ENCODE peak calls at places on chromosomes 6 and 20, in ten cellular contexts. U is H9; Q is neural progenitor cell; T is esophagus squamous epithelium; F is CD8-positive, alpha-beta T cell; J is AG04450; C is breast epithelium; S is DND-41; I is ovary; H is uterus. R is an unnamed sample. For H3K9me3, the result is how much of the 10 kb centered on the place peaks cover.

GRCh38 chr6:34459899-34460593 is 5.8 kb upstream of the PACSIN1 start:
- DNase-seq in S (peak), H (no peak), T (no peak), J (no peak), C (no peak), I (no peak), U (peak), Q (peak), F (peak), R (no peak)

GRCh38 chr6:111572216-111572706 is 33.4 kb downstream of the TRAF3IP2 start:
- DNase-seq in C (no peak), H (no peak), F (no peak), S (no peak), I (no peak), J (no peak), Q (no peak), T (no peak), U (no peak), R (no peak)

GRCh38 chr6:66902457-66902856 is 1195.4 kb upstream of the EYS start:
- DNase-seq in J (no peak), Q (no peak), T (no peak), I (no peak), F (no peak), U (no peak), S (no peak), H (no peak), C (no peak), R (no peak)

GRCh38 chr6:39929039-39929732 is 5.1 kb downstream of the MOCS1 start:
- DNase-seq in H (no peak), U (no peak), Q (no peak), J (no peak), C (no peak), T (no peak), F (no peak), I (no peak), S (no peak), R (no peak)

GRCh38 chr20:46004813-46005505 is 3.7 kb upstream of the MMP9 start:
- DNase-seq in J (no peak), C (no peak), F (peak), S (peak), Q (no peak), H (no peak), I (no peak), U (peak), T (no peak), R (no peak)

GRCh38 chr20:60117040-60117439 is 158.8 kb downstream of the CDH26 start:
- DNase-seq in T (no peak), J (no peak), I (no peak), H (no peak), C (no peak), S (no peak), U (no peak), Q (no peak), F (no peak), R (no peak)

GRCh38 chr6:105757512-105758200 is 328.5 kb upstream of the PRDM1 start:
- DNase-seq in H (no peak), I (no peak), C (no peak), J (no peak), U (no peak), F (no peak), S (peak), T (no peak), Q (no peak), R (no peak)

GRCh38 chr20:47681977-47682812 is 103.1 kb downstream of the SULF2 start:
- DNase-seq in J (no peak), U (no peak), Q (no peak), C (no peak), S (no peak), H (peak), T (no peak), F (no peak), I (peak), R (no peak)

GRCh38 chr6:20186981-20187380 is 25.3 kb downstream of the MBOAT1 start:
- DNase-seq in U (no peak), S (no peak), Q (no peak), J (no peak), F (no peak), I (no peak), T (no peak), H (no peak), C (no peak), R (no peak)

GRCh38 chr6:112199001-112199403 is 55.4 kb downstream of the LAMA4 start:
- DNase-seq in U (peak), T (no peak), F (no peak), H (no peak), J (no peak), C (no peak), S (no peak), I (no peak), Q (no peak), R (no peak)

GRCh38 chr6:106102967-106103727 is 17.0 kb downstream of the PRDM1 start:
- DNase-seq in S (no peak), F (no peak), T (no peak), I (no peak), U (no peak), H (no peak), Q (no peak), J (no peak), C (no peak), R (no peak)

GRCh38 chr6:44223471-44224153 is at the start of gene SLC29A1:
- DNase-seq in H (peak), Q (peak), I (peak), T (no peak), F (peak), C (peak), J (no peak), S (peak), U (peak), R (peak)

GRCh38 chr6:88163576-88163975 is 2.6 kb downstream of the CNR1 start:
- DNase-seq in Q (no peak), C (no peak), H (no peak), U (no peak), I (no peak), S (no peak), F (no peak), J (no peak), T (no peak), R (no peak)

GRCh38 chr6:87808005-87808757 is 106.1 kb upstream of the AKIRIN2 start:
- DNase-seq in C (no peak), S (no peak), H (no peak), I (no peak), U (no peak), Q (no peak), J (no peak), F (no peak), T (no peak), R (no peak)

GRCh38 chr6:151205971-151206600 is 33.7 kb upstream of the AKAP12 start:
- DNase-seq in I (no peak), Q (no peak), S (no peak), T (no peak), F (no peak), U (no peak), J (no peak), C (no peak), H (no peak), R (no peak)

GRCh38 chr20:49697071-49697470 is 16.6 kb downstream of the B4GALT5 start:
- DNase-seq in F (no peak), J (no peak), I (no peak), Q (no peak), C (no peak), U (no peak), H (no peak), S (no peak), T (no peak), R (no peak)

GRCh38 chr20:61477366-61477966 is 225.4 kb downstream of the CDH4 start:
- DNase-seq in U (peak), I (no peak), S (no peak), J (no peak), T (no peak), C (no peak), H (no peak), Q (no peak), F (no peak), R (no peak)

GRCh38 chr20:21421601-21422236 is 24.4 kb upstream of the NKX2-4 start:
- DNase-seq in I (no peak), H (no peak), Q (no peak), U (no peak), T (no peak), J (no peak), C (no peak), S (no peak), F (no peak), R (no peak)

GRCh38 chr6:117448732-117449131 is 23.0 kb upstream of the ROS1 start:
- DNase-seq in U (no peak), J (peak), I (no peak), T (no peak), S (no peak), C (no peak), H (no peak), Q (no peak), F (no peak), R (no peak)

GRCh38 chr20:18019068-18019467 is 38.6 kb downstream of the OVOL2 start:
- DNase-seq in Q (peak), S (peak), J (no peak), C (no peak), F (no peak), I (no peak), U (peak), T (no peak), H (no peak), R (no peak)

DNA sequence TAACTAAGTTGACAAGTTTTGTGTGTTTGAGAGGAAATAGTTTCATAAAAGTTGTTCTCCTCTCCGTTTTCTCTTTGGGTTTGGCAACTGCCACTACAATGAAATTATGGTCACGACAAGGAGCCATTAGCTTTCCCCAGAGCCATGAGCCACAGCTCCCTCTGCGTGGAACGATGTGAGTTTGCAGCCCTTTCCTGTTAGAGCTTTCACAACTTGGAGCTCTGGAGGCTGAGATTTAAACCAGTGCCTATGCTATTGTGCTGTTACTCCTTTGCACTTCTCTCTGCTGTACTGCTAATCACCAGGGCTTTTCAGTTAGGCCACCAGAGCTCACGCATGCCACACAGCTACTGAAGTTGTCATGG is 29.3 kb upstream of the TXNDC5 start:
- DNase-seq in T (no peak), U (no peak), F (no peak), H (no peak), C (no peak), I (no peak), S (no peak), Q (peak), J (no peak), R (no peak)
- TF ChIP-seq CTCF in T (no peak), U (no peak), F (no peak), H (no peak), C (no peak), I (no peak), S (no peak), Q (no peak), J (no peak), R (no peak)

GRCh38 chr6:303263-303662 is 11.0 kb downstream of the DUSP22 start:
- DNase-seq in Q (no peak), C (no peak), F (no peak), T (no peak), S (no peak), J (no peak), H (no peak), I (no peak), U (no peak), R (no peak)
- H3K9me3 ChIP-seq in Q (under half), C (under half), F (under half), T (under half), S (under half), J (half or more), H (under half), I (under half), U (half or more), R (under half)

GRCh38 chr6:170221052-170221752 is 69.7 kb downstream of the DLL1 start:
- DNase-seq in S (no peak), F (no peak), Q (no peak), J (no peak), T (no peak), C (no peak), H (peak), U (no peak), I (no peak), R (no peak)

GRCh38 chr6:170224694-170225660 is 65.9 kb downstream of the DLL1 start:
- DNase-seq in J (no peak), I (no peak), H (peak), F (no peak), U (no peak), C (peak), S (no peak), Q (peak), T (no peak), R (no peak)

GRCh38 chr6:170222498-170223471 is 68.1 kb downstream of the DLL1 start:
- DNase-seq in Q (peak), C (no peak), F (no peak), J (no peak), S (no peak), I (no peak), T (no peak), H (peak), U (no peak), R (no peak)

GRCh38 chr6:170223718-170224693 is 66.9 kb downstream of the DLL1 start:
- DNase-seq in F (no peak), S (no peak), H (peak), T (no peak), U (no peak), I (no peak), J (no peak), C (no peak), Q (no peak), R (no peak)

DNA sequence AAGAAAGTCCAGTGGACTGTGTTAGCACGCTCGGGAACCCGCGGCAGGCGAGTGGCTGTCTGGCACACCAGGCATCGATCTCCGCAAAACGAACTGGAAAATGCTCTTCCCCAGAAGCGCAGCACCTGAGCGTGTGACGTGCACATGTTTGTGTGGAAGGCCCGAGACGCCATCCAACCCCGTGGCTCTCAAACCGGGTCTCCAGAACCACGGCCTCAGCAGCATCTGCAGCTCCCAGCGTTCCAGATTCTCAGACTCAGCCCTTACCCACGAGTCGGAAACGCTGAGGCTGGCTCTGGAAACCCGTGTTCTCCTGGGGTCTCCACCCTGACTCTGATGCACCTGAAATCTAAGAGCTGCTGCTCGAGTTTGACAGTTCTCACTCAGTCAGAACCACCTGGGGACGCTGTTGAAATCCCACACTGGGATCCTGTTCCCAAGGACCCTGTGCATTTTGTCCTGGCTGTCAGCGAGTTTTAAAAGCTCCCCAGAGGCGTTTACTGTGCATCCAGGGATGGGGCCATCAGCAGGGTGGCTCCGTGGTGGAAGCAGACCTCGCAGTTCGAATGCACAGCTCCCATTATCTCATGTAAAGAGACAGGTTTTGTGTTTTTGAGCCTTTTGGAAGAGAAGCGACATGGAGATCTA is 69.0 kb downstream of the DLL1 start:
- DNase-seq in J (no peak), I (no peak), T (no peak), Q (no peak), S (no peak), U (peak), F (no peak), C (no peak), H (peak), R (no peak)
- TF ChIP-seq CTCF in J (no peak), I (no peak), T (no peak), Q (no peak), S (no peak), U (peak), F (no peak), C (no peak), H (no peak), R (no peak)

GRCh38 chr6:27448456-27448855 is 24.4 kb downstream of the ZNF184 start:
- DNase-seq in C (no peak), U (no peak), S (no peak), I (no peak), Q (no peak), J (no peak), H (no peak), T (no peak), F (no peak), R (no peak)
- H3K9me3 ChIP-seq in C (half or more), U (half or more), S (half or more), I (under half), Q (under half), J (under half), H (under half), T (half or more), F (under half), R (half or more)

DNA sequence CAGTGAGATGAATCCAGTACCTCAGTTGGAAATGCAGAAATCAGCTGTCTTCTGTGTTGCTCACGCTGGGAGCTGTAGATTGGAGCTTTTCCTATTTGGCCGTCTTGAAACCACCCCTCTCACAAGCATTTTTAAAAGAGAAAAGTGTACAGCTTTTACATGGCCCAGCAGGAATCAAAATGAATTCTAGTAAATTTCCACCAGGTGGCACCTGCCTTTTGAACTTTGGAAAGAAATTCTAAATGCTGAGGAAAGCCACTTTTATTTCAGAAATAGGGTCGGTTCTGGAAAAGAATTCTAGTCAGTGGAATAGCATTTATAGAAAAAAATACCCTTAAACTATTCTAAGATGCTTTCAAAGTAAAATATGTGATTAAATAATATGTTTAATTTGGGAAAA is 647.8 kb downstream of the CD109 start:
- DNase-seq in I (no peak), C (no peak), H (no peak), Q (no peak), S (no peak), U (no peak), J (no peak), F (no peak), T (no peak), R (no peak)
- TF ChIP-seq CTCF in I (no peak), C (no peak), H (no peak), Q (peak), S (no peak), U (peak), J (peak), F (no peak), T (no peak), R (no peak)

GRCh38 chr20:25361287-25361683 is 29.4 kb downstream of the ABHD12 start:
- DNase-seq in T (no peak), H (no peak), C (no peak), S (no peak), I (no peak), U (no peak), J (no peak), F (no peak), Q (no peak), R (no peak)

GRCh38 chr20:25368526-25368925 is 22.1 kb downstream of the ABHD12 start:
- DNase-seq in J (no peak), I (no peak), F (no peak), U (no peak), T (no peak), Q (no peak), H (no peak), S (no peak), C (no peak), R (no peak)

GRCh38 chr20:25360631-25361286 is 29.9 kb downstream of the ABHD12 start:
- DNase-seq in I (no peak), C (no peak), J (no peak), F (no peak), T (no peak), U (no peak), H (no peak), S (no peak), Q (no peak), R (no peak)

GRCh38 chr20:25364180-25364788 is 26.4 kb downstream of the ABHD12 start:
- DNase-seq in H (no peak), J (no peak), Q (no peak), I (no peak), T (no peak), F (no peak), C (no peak), U (no peak), S (no peak), R (no peak)

GRCh38 chr20:25364879-25365699 is 25.5 kb downstream of the ABHD12 start:
- DNase-seq in Q (no peak), I (no peak), C (no peak), T (no peak), J (no peak), F (no peak), S (no peak), H (no peak), U (no peak), R (no peak)
- H3K9me3 ChIP-seq in Q (under half), I (under half), C (under half), T (under half), J (under half), F (under half), S (under half), H (under half), U (under half), R (under half)

GRCh38 chr6:95866732-95867131 is 149.0 kb upstream of the FUT9 start:
- DNase-seq in J (no peak), U (peak), T (no peak), S (peak), C (no peak), Q (peak), H (no peak), F (no peak), I (no peak), R (no peak)
- TF ChIP-seq CTCF in J (no peak), U (peak), T (no peak), S (peak), C (no peak), Q (peak), H (no peak), F (no peak), I (no peak), R (no peak)

GRCh38 chr20:14984305-14984704 is 646.9 kb upstream of the FLRT3 start:
- DNase-seq in H (no peak), F (no peak), S (no peak), C (no peak), Q (no peak), T (no peak), J (no peak), I (no peak), U (no peak), R (no peak)

GRCh38 chr20:14986656-14987055 is 649.2 kb upstream of the FLRT3 start:
- DNase-seq in H (no peak), Q (no peak), T (no peak), F (no peak), J (no peak), U (no peak), S (no peak), C (no peak), I (no peak), R (no peak)

GRCh38 chr20:14986026-14986655 is 648.7 kb upstream of the FLRT3 start:
- DNase-seq in T (no peak), Q (no peak), H (peak), S (no peak), I (peak), F (no peak), U (no peak), J (no peak), C (no peak), R (no peak)

GRCh38 chr20:14989891-14990290 is 652.5 kb upstream of the FLRT3 start:
- DNase-seq in I (no peak), Q (no peak), T (no peak), J (no peak), C (no peak), H (no peak), F (no peak), U (no peak), S (no peak), R (no peak)

DNA sequence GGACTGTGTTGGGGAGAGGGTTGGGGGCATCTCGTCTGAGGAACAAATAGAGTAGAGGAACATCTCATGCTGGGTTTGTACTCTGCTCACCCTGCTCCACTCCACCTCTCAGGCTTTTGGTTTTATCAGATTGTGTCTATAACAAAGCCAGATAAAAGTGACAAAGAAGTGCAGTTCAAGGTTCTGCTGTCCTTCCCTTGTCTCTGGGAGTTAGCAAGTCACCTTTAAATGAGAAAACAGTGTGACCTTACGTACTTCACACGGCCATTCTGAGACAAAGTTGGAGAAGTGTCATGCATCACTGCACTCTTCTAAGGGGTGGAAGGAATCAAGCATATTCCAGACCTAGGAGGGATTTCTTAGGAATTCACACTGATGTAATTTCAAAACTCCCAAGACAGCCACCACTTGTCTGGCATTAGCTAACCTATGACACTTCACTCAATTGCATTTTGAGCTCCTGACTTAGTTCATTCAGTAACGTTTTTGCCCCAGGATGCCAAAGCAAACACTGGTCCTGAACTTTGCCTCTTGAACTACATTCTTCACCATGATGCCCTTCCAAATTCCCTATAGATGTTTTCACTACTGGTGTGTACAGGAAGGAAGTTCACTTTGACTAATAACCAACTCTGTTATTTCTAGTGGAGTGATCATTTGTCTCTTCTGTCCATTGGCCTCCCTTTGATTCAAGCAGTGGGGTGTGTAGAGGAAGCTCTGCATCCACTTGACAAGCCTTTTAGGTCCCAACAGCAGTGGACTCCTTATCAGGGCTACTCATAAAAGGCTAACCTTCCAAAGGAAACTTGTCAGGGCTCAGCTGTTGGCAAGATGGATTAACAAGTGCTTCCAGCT is 647.6 kb upstream of the FLRT3 start:
- DNase-seq in S (no peak), J (no peak), F (no peak), U (no peak), C (no peak), H (no peak), Q (no peak), T (no peak), I (no peak), R (no peak)
- H3K9me3 ChIP-seq in S (under half), J (under half), F (under half), U (under half), C (under half), H (under half), Q (under half), T (under half), I (under half), R (under half)

R was measured in CD4-positive, alpha-beta T cell.